ENCODE peak calls at places on chromosomes 5 and 9, in seven cellular contexts. N is CD4-positive, alpha-beta T cell; L is HL-60; C is hepatocyte; S is fibroblast of lung; W is CD8-positive, alpha-beta T cell; O is B cell. D is an unnamed sample.

GRCh38 chr9:131418143-131419028 is 24.5 kb downstream of the PRRC2B start:
- DNase-seq in N (no peak), L (no peak), C (peak), S (no peak), W (no peak), O (no peak), D (no peak)

GRCh38 chr9:87592554-87593394 is 95.1 kb downstream of the DAPK1 start:
- DNase-seq in N (no peak), L (no peak), C (peak), S (peak), W (no peak), O (no peak), D (peak)

GRCh38 chr5:93299596-93300308 is 281.3 kb downstream of the NR2F1-AS1 start:
- DNase-seq in N (no peak), L (no peak), C (no peak), S (peak), W (no peak), O (no peak), D (no peak)

GRCh38 chr5:38379360-38379827 is 121.0 kb downstream of the EGFLAM start:
- DNase-seq in N (no peak), L (no peak), C (no peak), S (peak), W (no peak), O (no peak), D (no peak)

GRCh38 chr9:14424983-14425382 is 111.0 kb upstream of the NFIB start:
- DNase-seq in N (no peak), L (no peak), C (no peak), S (peak), W (no peak), O (no peak), D (no peak)

GRCh38 chr5:113231653-113232000 is 203.2 kb downstream of the TSSK1B start:
- DNase-seq in N (no peak), L (no peak), C (no peak), S (no peak), W (no peak), O (no peak), D (no peak)

GRCh38 chr5:126508962-126509279 is 85.7 kb downstream of the GRAMD2B start:
- DNase-seq in N (no peak), L (no peak), C (no peak), S (no peak), W (no peak), O (no peak), D (no peak)

GRCh38 chr9:28805197-28805596 is 1231.9 kb upstream of the C9orf72 start:
- DNase-seq in N (no peak), L (no peak), C (no peak), S (no peak), W (no peak), O (no peak), D (no peak)

GRCh38 chr5:106801554-106801953 is 869.2 kb downstream of the EFNA5 start:
- DNase-seq in N (no peak), L (no peak), C (no peak), S (no peak), W (no peak), O (no peak), D (no peak)

GRCh38 chr9:108575286-108575685 is 280.5 kb downstream of the ACTL7B start:
- DNase-seq in N (no peak), L (no peak), C (no peak), S (no peak), W (no peak), O (no peak), D (no peak)

GRCh38 chr5:169847519-169847918 is 132.8 kb downstream of the INSYN2B start:
- DNase-seq in N (no peak), L (no peak), C (no peak), S (peak), W (no peak), O (no peak), D (no peak)

GRCh38 chr9:94827584-94828304 is 101.2 kb downstream of the AOPEP start:
- DNase-seq in N (no peak), L (no peak), C (peak), S (peak), W (no peak), O (no peak), D (no peak)
- TF ChIP-seq CTCF in N (no peak), L (no peak), C (no peak), S (no peak), W (no peak), O (no peak), D (no peak)

GRCh38 chr9:98484218-98484617 is 224.5 kb downstream of the GABBR2 start:
- DNase-seq in N (no peak), L (no peak), C (no peak), S (peak), W (no peak), O (no peak), D (no peak)

GRCh38 chr9:98491231-98491651 is 217.5 kb downstream of the GABBR2 start:
- DNase-seq in N (no peak), L (no peak), C (no peak), S (no peak), W (no peak), O (no peak), D (no peak)

GRCh38 chr9:98485706-98486105 is 223.0 kb downstream of the GABBR2 start:
- DNase-seq in N (no peak), L (no peak), C (no peak), S (no peak), W (no peak), O (no peak), D (no peak)

GRCh38 chr9:98491778-98492177 is 217.0 kb downstream of the GABBR2 start:
- DNase-seq in N (no peak), L (no peak), C (peak), S (peak), W (no peak), O (no peak), D (no peak)

GRCh38 chr9:98488578-98489312 is 220.0 kb downstream of the GABBR2 start:
- DNase-seq in N (no peak), L (no peak), C (peak), S (peak), W (no peak), O (no peak), D (no peak)
- TF ChIP-seq CTCF in N (no peak), L (no peak), C (no peak), S (peak), W (no peak), O (no peak), D (no peak)

GRCh38 chr9:90773593-90773992 is 28.0 kb upstream of the SYK start:
- DNase-seq in N (no peak), L (no peak), C (peak), S (no peak), W (no peak), O (no peak), D (peak)
- TF ChIP-seq CTCF in N (no peak), L (peak), C (peak), S (peak), W (no peak), O (peak), D (peak)

GRCh38 chr5:140791111-140791510 is 3.5 kb upstream of the PCDHA2 start:
- DNase-seq in N (no peak), L (peak), C (no peak), S (no peak), W (no peak), O (no peak), D (no peak)

GRCh38 chr5:140795259-140795641 is 598 bp downstream of the PCDHA2 start:
- DNase-seq in N (no peak), L (no peak), C (peak), S (no peak), W (no peak), O (no peak), D (no peak)

GRCh38 chr5:140796718-140797095 is 2.1 kb downstream of the PCDHA2 start:
- DNase-seq in N (no peak), L (no peak), C (no peak), S (no peak), W (no peak), O (no peak), D (no peak)

GRCh38 chr5:140794594-140795258 is at the start of gene PCDHA2:
- DNase-seq in N (no peak), L (no peak), C (peak), S (no peak), W (no peak), O (no peak), D (no peak)
- TF ChIP-seq CTCF in N (no peak), L (no peak), C (peak), S (no peak), W (no peak), O (no peak), D (no peak)

GRCh38 chr5:14584848-14585247 is 3.3 kb downstream of the OTULINL start:
- DNase-seq in N (no peak), L (no peak), C (no peak), S (no peak), W (no peak), O (no peak), D (no peak)

GRCh38 chr5:14580037-14581034 is 1.3 kb upstream of the OTULINL start:
- DNase-seq in N (no peak), L (no peak), C (peak), S (peak), W (no peak), O (no peak), D (no peak)

GRCh38 chr5:14582797-14583137 is 1.2 kb downstream of the OTULINL start:
- DNase-seq in N (no peak), L (no peak), C (peak), S (no peak), W (no peak), O (no peak), D (no peak)

GRCh38 chr5:14581333-14581890 is at the start of gene OTULINL:
- DNase-seq in N (peak), L (no peak), C (peak), S (peak), W (peak), O (peak), D (peak)

DNA sequence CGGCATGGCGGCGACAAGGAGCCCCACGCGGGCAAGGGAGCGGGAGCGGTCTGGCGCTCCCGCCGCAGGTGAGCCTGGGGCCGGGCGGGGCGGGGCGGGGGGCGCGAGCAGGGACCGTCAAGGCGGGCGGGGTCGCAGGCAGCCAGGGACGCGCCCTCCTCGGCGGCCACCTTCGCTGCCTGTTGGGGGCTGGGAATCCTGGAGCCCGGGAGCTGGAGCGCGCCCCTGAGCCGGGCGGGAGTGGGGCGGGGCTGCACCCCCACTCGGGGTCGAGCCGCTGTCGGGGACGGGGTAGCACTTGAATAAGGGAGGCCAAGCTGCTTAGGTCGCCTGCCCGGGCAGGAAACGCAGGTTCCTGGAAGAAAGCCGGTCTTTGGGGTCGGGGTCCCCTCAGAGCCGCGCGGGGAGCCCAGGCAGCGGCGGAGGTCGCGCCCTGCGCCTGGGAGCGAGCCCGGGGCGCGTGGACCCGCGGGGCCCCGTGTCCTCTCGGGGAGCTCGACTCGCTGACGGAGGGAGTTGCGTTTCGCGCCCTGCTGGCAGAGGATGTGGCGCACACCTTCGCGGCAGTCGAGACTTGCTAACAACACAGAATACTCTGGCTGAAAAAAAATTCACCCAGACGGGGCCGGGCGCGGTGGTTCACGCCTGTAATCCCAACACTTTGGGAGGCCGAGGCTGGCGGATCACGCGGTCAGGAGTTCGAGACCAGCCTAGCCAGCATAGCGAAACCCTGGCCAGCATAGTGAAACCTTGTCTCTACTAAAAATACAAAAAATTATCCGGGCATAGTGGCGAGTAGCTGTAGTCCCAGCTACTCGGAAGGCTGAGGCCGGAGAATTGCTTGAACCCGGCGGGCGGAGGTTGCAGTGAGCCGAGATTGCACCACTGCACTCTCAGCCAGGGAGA is 552 bp downstream of the OTULINL start:
- DNase-seq in N (peak), L (no peak), C (peak), S (peak), W (peak), O (peak), D (peak)
- TF ChIP-seq CTCF in N (peak), L (peak), C (no peak), S (no peak), W (peak), O (peak), D (no peak)

DNA sequence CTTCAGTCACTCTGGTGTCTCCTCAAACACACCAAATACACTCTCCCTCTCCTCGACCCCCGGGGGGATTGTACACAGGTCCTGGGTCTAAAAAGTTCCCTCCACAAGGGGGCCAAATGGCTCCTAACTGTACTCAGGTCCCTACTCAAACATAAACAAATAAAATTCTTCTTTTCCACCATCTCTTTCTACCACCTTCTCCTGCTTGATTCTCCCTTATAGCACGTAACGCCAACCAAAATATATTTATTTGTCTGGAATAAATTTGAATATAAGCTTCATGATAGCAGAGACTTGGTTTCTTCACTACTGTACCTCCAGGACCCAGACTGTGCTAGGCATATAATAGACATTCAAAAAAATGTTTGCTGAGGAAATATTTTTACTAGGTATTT is 21.4 kb downstream of the ZNF608 start:
- DNase-seq in N (no peak), L (no peak), C (no peak), S (no peak), W (no peak), O (no peak), D (no peak)
- TF ChIP-seq CTCF in N (no peak), L (no peak), C (no peak), S (no peak), W (no peak), O (peak), D (no peak)

GRCh38 chr5:178077751-178078150 is 35.6 kb upstream of the N4BP3 start:
- DNase-seq in N (no peak), L (no peak), C (no peak), S (no peak), W (no peak), O (no peak), D (no peak)
- TF ChIP-seq CTCF in N (no peak), L (no peak), C (no peak), S (no peak), W (no peak), O (no peak), D (no peak)

D was measured in Calu3.